ENCODE peak calls at places on chromosomes 7 and 10, in five cellular contexts. One of them, this sample, is unnamed. For H3K4me1, the result is how much of the 10 kb centered on the place peaks cover.

GRCh38 chr10:34721201-34721840 is 93.8 kb downstream of the PARD3 start:
- DNase-seq in OCI-LY7: no peak
- DNase-seq in HCT116: no peak
- DNase-seq in MM.1S: peak
- DNase-seq in GM23338: no peak
- DNase-seq in this sample: no peak

GRCh38 chr7:104979167-104979841 is 34.7 kb upstream of the KMT2E start:
- DNase-seq in GM23338: peak
- DNase-seq in HCT116: no peak
- DNase-seq in OCI-LY7: no peak
- DNase-seq in MM.1S: no peak
- DNase-seq in this sample: peak

GRCh38 chr7:139505563-139505962 is 17.9 kb upstream of the CLEC2L start:
- DNase-seq in HCT116: peak
- DNase-seq in OCI-LY7: peak
- DNase-seq in MM.1S: no peak
- DNase-seq in GM23338: peak
- DNase-seq in this sample: peak

GRCh38 chr7:100694196-100694745 is at the start of gene GIGYF1:
- DNase-seq in HCT116: no peak
- DNase-seq in GM23338: peak
- DNase-seq in OCI-LY7: peak
- DNase-seq in MM.1S: peak
- DNase-seq in this sample: peak

GRCh38 chr10:131831561-131831960 is 69.2 kb upstream of the PPP2R2D start:
- DNase-seq in GM23338: no peak
- DNase-seq in MM.1S: no peak
- DNase-seq in OCI-LY7: no peak
- DNase-seq in HCT116: no peak
- DNase-seq in this sample: no peak

GRCh38 chr10:120684211-120684610 is 167.0 kb upstream of the WDR11 start:
- DNase-seq in MM.1S: no peak
- DNase-seq in OCI-LY7: no peak
- DNase-seq in HCT116: no peak
- DNase-seq in GM23338: no peak
- DNase-seq in this sample: no peak

GRCh38 chr7:57201021-57201894 is 69.0 kb upstream of the ZNF479 start:
- DNase-seq in HCT116: no peak
- DNase-seq in OCI-LY7: no peak
- DNase-seq in MM.1S: no peak
- DNase-seq in GM23338: no peak
- DNase-seq in this sample: no peak

GRCh38 chr10:5449823-5450222 is 37.5 kb downstream of the NET1 start:
- DNase-seq in HCT116: no peak
- DNase-seq in GM23338: peak
- DNase-seq in OCI-LY7: no peak
- DNase-seq in MM.1S: no peak
- DNase-seq in this sample: peak

GRCh38 chr7:50649259-50649885 is 84.2 kb upstream of the DDC start:
- DNase-seq in GM23338: no peak
- DNase-seq in MM.1S: no peak
- DNase-seq in OCI-LY7: no peak
- DNase-seq in HCT116: no peak
- DNase-seq in this sample: no peak

GRCh38 chr7:100719523-100720319 is 547 bp upstream of the EPO start:
- DNase-seq in MM.1S: no peak
- DNase-seq in HCT116: no peak
- DNase-seq in GM23338: no peak
- DNase-seq in OCI-LY7: no peak
- DNase-seq in this sample: no peak

GRCh38 chr7:96314402-96315108 is 7.3 kb downstream of the SLC25A13 start:
- DNase-seq in GM23338: no peak
- DNase-seq in OCI-LY7: no peak
- DNase-seq in HCT116: no peak
- DNase-seq in MM.1S: no peak
- DNase-seq in this sample: peak

GRCh38 chr10:30270247-30270646 is 78.8 kb downstream of the MTPAP start:
- DNase-seq in OCI-LY7: peak
- DNase-seq in HCT116: no peak
- DNase-seq in MM.1S: no peak
- DNase-seq in GM23338: no peak
- DNase-seq in this sample: no peak

GRCh38 chr10:22697799-22698198 is 16.6 kb downstream of the PIP4K2A start:
- DNase-seq in GM23338: no peak
- DNase-seq in MM.1S: no peak
- DNase-seq in HCT116: no peak
- DNase-seq in OCI-LY7: no peak
- DNase-seq in this sample: no peak

GRCh38 chr10:103861501-103861900 is 6.1 kb upstream of the SH3PXD2A start:
- DNase-seq in OCI-LY7: no peak
- DNase-seq in HCT116: no peak
- DNase-seq in MM.1S: no peak
- DNase-seq in GM23338: no peak
- DNase-seq in this sample: no peak

GRCh38 chr7:102061981-102062390 is 224.7 kb upstream of the SH2B2 start:
- DNase-seq in HCT116: no peak
- DNase-seq in MM.1S: no peak
- DNase-seq in GM23338: no peak
- DNase-seq in OCI-LY7: peak
- DNase-seq in this sample: no peak

GRCh38 chr10:133279961-133280283 is 3.3 kb upstream of the ADAM8 start:
- DNase-seq in OCI-LY7: no peak
- DNase-seq in MM.1S: no peak
- DNase-seq in HCT116: no peak
- DNase-seq in GM23338: no peak
- DNase-seq in this sample: no peak

GRCh38 chr10:122348512-122348911 is 26.0 kb upstream of the PLEKHA1 start:
- DNase-seq in GM23338: no peak
- DNase-seq in OCI-LY7: peak
- DNase-seq in HCT116: no peak
- DNase-seq in MM.1S: no peak
- DNase-seq in this sample: peak

GRCh38 chr10:79206300-79207095 is 137.7 kb downstream of the ZMIZ1 start:
- DNase-seq in GM23338: no peak
- DNase-seq in OCI-LY7: no peak
- DNase-seq in MM.1S: no peak
- DNase-seq in HCT116: no peak
- DNase-seq in this sample: no peak

GRCh38 chr7:26860361-26860760 is 4.0 kb downstream of the SKAP2 start:
- DNase-seq in GM23338: peak
- DNase-seq in HCT116: peak
- DNase-seq in OCI-LY7: no peak
- DNase-seq in MM.1S: no peak
- DNase-seq in this sample: no peak

GRCh38 chr7:33076737-33077136 is 14.2 kb upstream of the NT5C3A start:
- DNase-seq in MM.1S: peak
- DNase-seq in GM23338: no peak
- DNase-seq in OCI-LY7: no peak
- DNase-seq in HCT116: no peak
- DNase-seq in this sample: no peak

GRCh38 chr10:130998642-130999041 is 312.9 kb downstream of the TCERG1L start:
- DNase-seq in GM23338: no peak
- DNase-seq in HCT116: no peak
- DNase-seq in MM.1S: no peak
- DNase-seq in OCI-LY7: no peak
- DNase-seq in this sample: no peak

GRCh38 chr10:97713828-97714400 is 384 bp downstream of the MARVELD1 start:
- DNase-seq in MM.1S: peak
- DNase-seq in HCT116: no peak
- DNase-seq in GM23338: peak
- DNase-seq in OCI-LY7: peak
- DNase-seq in this sample: peak

GRCh38 chr7:29864668-29865067 is 58.4 kb downstream of the WIPF3 start:
- DNase-seq in GM23338: no peak
- DNase-seq in MM.1S: no peak
- DNase-seq in OCI-LY7: no peak
- DNase-seq in HCT116: no peak
- DNase-seq in this sample: no peak

GRCh38 chr10:69232252-69232651 is 12.1 kb downstream of the HKDC1 start:
- DNase-seq in MM.1S: no peak
- DNase-seq in GM23338: peak
- DNase-seq in HCT116: peak
- DNase-seq in OCI-LY7: no peak
- DNase-seq in this sample: no peak

DNA sequence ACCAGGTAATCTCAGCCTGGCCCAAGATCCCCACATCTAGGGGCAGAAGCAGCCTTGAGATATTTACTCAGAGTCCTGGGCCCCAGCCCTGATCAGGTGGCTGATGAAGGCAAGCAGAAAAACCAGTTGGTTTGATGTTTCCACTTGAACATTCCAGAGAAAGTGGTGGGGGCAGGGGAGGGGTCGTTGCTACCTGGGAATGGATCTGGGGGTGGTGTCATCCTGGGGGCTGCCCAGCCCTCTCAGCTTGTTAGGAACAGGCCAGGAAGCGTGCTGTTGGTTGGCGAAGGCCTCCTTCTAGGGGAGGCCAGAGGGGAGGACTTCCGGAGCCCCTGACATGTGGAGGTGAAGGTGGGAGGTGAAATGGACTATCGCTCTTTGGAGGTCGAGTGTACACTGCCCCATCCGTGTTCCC is 3.7 kb upstream of the ABHD11 start:
- DNase-seq in HCT116: no peak
- DNase-seq in GM23338: peak
- DNase-seq in MM.1S: no peak
- DNase-seq in OCI-LY7: no peak
- DNase-seq in this sample: peak
- TF ChIP-seq EZH2phosphoT487 in HCT116: no peak
- TF ChIP-seq EZH2phosphoT487 in GM23338: no peak
- TF ChIP-seq EZH2phosphoT487 in MM.1S: no peak
- TF ChIP-seq EZH2phosphoT487 in OCI-LY7: no peak
- TF ChIP-seq EZH2phosphoT487 in this sample: no peak

GRCh38 chr10:27197980-27198645 is 42.5 kb downstream of the ACBD5 start:
- DNase-seq in MM.1S: no peak
- DNase-seq in GM23338: no peak
- DNase-seq in OCI-LY7: no peak
- DNase-seq in HCT116: no peak
- DNase-seq in this sample: no peak
- H3K27ac ChIP-seq in MM.1S: no peak
- H3K27ac ChIP-seq in GM23338: no peak
- H3K27ac ChIP-seq in OCI-LY7: no peak
- H3K27ac ChIP-seq in HCT116: no peak
- H3K27ac ChIP-seq in this sample: peak

GRCh38 chr7:55536619-55537457 is 35.5 kb downstream of the VOPP1 start:
- DNase-seq in MM.1S: peak
- DNase-seq in HCT116: no peak
- DNase-seq in OCI-LY7: no peak
- DNase-seq in GM23338: no peak
- DNase-seq in this sample: peak
- H3K4me1 ChIP-seq in MM.1S: half or more
- H3K4me1 ChIP-seq in HCT116: under half
- H3K4me1 ChIP-seq in OCI-LY7: half or more
- H3K4me1 ChIP-seq in GM23338: half or more
- H3K4me1 ChIP-seq in this sample: under half

GRCh38 chr10:98846787-98847186 is 388.9 kb downstream of the HPSE2 start:
- DNase-seq in GM23338: no peak
- DNase-seq in HCT116: no peak
- DNase-seq in MM.1S: no peak
- DNase-seq in OCI-LY7: no peak
- DNase-seq in this sample: no peak
- TF ChIP-seq EZH2phosphoT487 in GM23338: no peak
- TF ChIP-seq EZH2phosphoT487 in HCT116: no peak
- TF ChIP-seq EZH2phosphoT487 in MM.1S: no peak
- TF ChIP-seq EZH2phosphoT487 in OCI-LY7: no peak
- TF ChIP-seq EZH2phosphoT487 in this sample: no peak

GRCh38 chr7:98163704-98164478 is 47.3 kb upstream of the BHLHA15 start:
- DNase-seq in OCI-LY7: no peak
- DNase-seq in MM.1S: no peak
- DNase-seq in HCT116: no peak
- DNase-seq in GM23338: no peak
- DNase-seq in this sample: no peak
- H3K27ac ChIP-seq in OCI-LY7: no peak
- H3K27ac ChIP-seq in MM.1S: no peak
- H3K27ac ChIP-seq in HCT116: no peak
- H3K27ac ChIP-seq in GM23338: no peak
- H3K27ac ChIP-seq in this sample: no peak

GRCh38 chr7:121001234-121001633 is 12.7 kb downstream of the CPED1 start:
- DNase-seq in MM.1S: no peak
- DNase-seq in HCT116: no peak
- DNase-seq in OCI-LY7: no peak
- DNase-seq in GM23338: no peak
- DNase-seq in this sample: no peak
- H3K4me1 ChIP-seq in MM.1S: under half
- H3K4me1 ChIP-seq in HCT116: under half
- H3K4me1 ChIP-seq in OCI-LY7: under half
- H3K4me1 ChIP-seq in GM23338: under half
- H3K4me1 ChIP-seq in this sample: under half

GRCh38 chr7:35576037-35576573 is 118.8 kb downstream of the HERPUD2 start:
- DNase-seq in OCI-LY7: no peak
- DNase-seq in MM.1S: no peak
- DNase-seq in GM23338: no peak
- DNase-seq in HCT116: no peak
- DNase-seq in this sample: no peak

GRCh38 chr7:35570926-35571325 is 124.0 kb downstream of the HERPUD2 start:
- DNase-seq in GM23338: no peak
- DNase-seq in HCT116: no peak
- DNase-seq in OCI-LY7: no peak
- DNase-seq in MM.1S: no peak
- DNase-seq in this sample: no peak

GRCh38 chr7:35565927-35566326 is 129.0 kb downstream of the HERPUD2 start:
- DNase-seq in HCT116: no peak
- DNase-seq in GM23338: no peak
- DNase-seq in OCI-LY7: no peak
- DNase-seq in MM.1S: no peak
- DNase-seq in this sample: no peak

DNA sequence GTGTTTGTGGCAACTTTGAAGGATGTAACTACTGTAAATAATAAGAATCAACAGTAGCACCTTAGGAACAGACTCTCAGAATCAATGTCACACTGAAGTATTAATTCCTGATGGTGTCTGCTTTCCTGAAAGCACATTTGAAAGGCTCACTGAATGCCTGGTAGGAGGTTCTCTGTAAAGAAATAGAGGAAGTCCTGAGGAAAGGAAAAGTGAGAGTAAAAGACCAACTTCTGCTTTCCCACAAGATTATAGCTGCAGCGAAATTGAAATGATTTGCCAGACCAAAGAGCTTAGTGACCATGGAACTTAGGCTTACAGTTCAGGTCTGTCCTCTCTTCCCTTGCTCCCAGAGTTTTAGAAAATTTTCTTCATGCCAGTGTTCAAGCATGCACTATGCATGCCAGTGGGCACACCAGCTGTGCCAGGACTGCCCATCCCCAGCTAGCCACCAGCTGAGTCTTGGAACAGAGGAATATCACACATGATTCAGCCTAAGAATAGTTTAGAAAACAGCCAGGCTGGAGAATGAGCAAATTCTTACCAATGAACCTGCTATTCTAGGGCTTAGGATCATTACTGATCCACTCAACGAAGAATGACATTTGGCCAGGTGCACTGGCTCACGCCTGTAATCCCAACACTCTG is 123.2 kb downstream of the HERPUD2 start:
- DNase-seq in MM.1S: no peak
- DNase-seq in HCT116: no peak
- DNase-seq in GM23338: no peak
- DNase-seq in OCI-LY7: no peak
- DNase-seq in this sample: no peak
- TF ChIP-seq EZH2phosphoT487 in MM.1S: no peak
- TF ChIP-seq EZH2phosphoT487 in HCT116: no peak
- TF ChIP-seq EZH2phosphoT487 in GM23338: no peak
- TF ChIP-seq EZH2phosphoT487 in OCI-LY7: no peak
- TF ChIP-seq EZH2phosphoT487 in this sample: no peak